ENCODE peak calls at places on chromosomes 7 and 10, in seven cellular contexts. F is hepatocyte, Q is astrocyte, T is K562, D is H1, M is PC-3, R is fibroblast of lung. B is an unnamed sample.

GRCh38 chr7:112182749-112183148 is 23.4 kb downstream of the DOCK4 start:
- DNase-seq in F (peak; percentile 14), Q (no peak), T (no peak), D (no peak), M (no peak), R (no peak), B (no peak)

GRCh38 chr10:66045859-66046258 is 880.0 kb upstream of the LRRTM3 start:
- DNase-seq in F (no peak), Q (no peak), T (no peak), D (no peak), M (peak; percentile 28), R (no peak), B (no peak)

GRCh38 chr10:73894245-73894971 is 16.5 kb upstream of the PLAU start:
- DNase-seq in F (no peak), Q (peak; percentile 97), T (no peak), D (no peak), M (peak; percentile 100), R (peak; percentile 98), B (no peak)

GRCh38 chr7:88759216-88759955 is at the start of gene ZNF804B:
- DNase-seq in F (peak; percentile 34), Q (no peak), T (no peak), D (peak; percentile 34), M (no peak), R (no peak), B (no peak)

GRCh38 chr10:9437131-9437530 is 1382.6 kb downstream of the GATA3 start:
- DNase-seq in F (peak; percentile 10), Q (peak; percentile 56), T (no peak), D (no peak), M (no peak), R (peak; percentile 69), B (no peak)

GRCh38 chr10:28566458-28566857 is 33.5 kb downstream of the WAC start:
- DNase-seq in F (no peak), Q (no peak), T (no peak), D (no peak), M (no peak), R (no peak), B (no peak)

GRCh38 chr10:75187961-75188426 is 22.6 kb upstream of the VDAC2 start:
- DNase-seq in F (peak; percentile 75), Q (peak; percentile 43), T (peak; percentile 46), D (peak; percentile 56), M (peak; percentile 99), R (peak; percentile 56), B (peak; percentile 77)

GRCh38 chr7:70241776-70242175 is 643.5 kb downstream of the AUTS2 start:
- DNase-seq in F (no peak), Q (no peak), T (no peak), D (no peak), M (no peak), R (no peak), B (no peak)

GRCh38 chr10:104309980-104310978 is 28.0 kb downstream of the ITPRIP start:
- DNase-seq in F (no peak), Q (peak; percentile 81), T (no peak), D (no peak), M (peak; percentile 77), R (peak; percentile 87), B (no peak)

GRCh38 chr10:7425691-7426090 is 14.9 kb upstream of the SFMBT2 start:
- DNase-seq in F (no peak), Q (no peak), T (no peak), D (no peak), M (no peak), R (no peak), B (no peak)

GRCh38 chr10:103661198-103661950 is 167.9 kb downstream of the NEURL1 start:
- DNase-seq in F (peak; percentile 83), Q (peak; percentile 81), T (no peak), D (peak; percentile 56), M (no peak), R (peak; percentile 88), B (no peak)

GRCh38 chr7:5553298-5553877 is 129.8 kb upstream of the TNRC18 start:
- DNase-seq in F (peak; percentile 55), Q (no peak), T (peak; percentile 54), D (no peak), M (peak; percentile 25), R (no peak), B (no peak)

GRCh38 chr7:111990597-111990996 is 215.6 kb downstream of the DOCK4 start:
- DNase-seq in F (no peak), Q (no peak), T (no peak), D (no peak), M (no peak), R (no peak), B (no peak)

GRCh38 chr7:157368955-157369354 is 32.2 kb downstream of the DNAJB6 start:
- DNase-seq in F (no peak), Q (no peak), T (no peak), D (no peak), M (no peak), R (no peak), B (no peak)

GRCh38 chr7:138979988-138980574 is 1.1 kb downstream of the KIAA1549 start:
- DNase-seq in F (no peak), Q (peak; percentile 29), T (no peak), D (no peak), M (peak; percentile 34), R (peak; percentile 45), B (no peak)

GRCh38 chr10:93719901-93720300 is 17.5 kb upstream of the FRA10AC1 start:
- DNase-seq in F (no peak), Q (no peak), T (no peak), D (no peak), M (no peak), R (no peak), B (no peak)

GRCh38 chr7:36852017-36852416 is 127.7 kb upstream of the AOAH start:
- DNase-seq in F (no peak), Q (no peak), T (no peak), D (no peak), M (no peak), R (no peak), B (no peak)

GRCh38 chr10:121152033-121152432 is 300.9 kb downstream of the WDR11 start:
- DNase-seq in F (no peak), Q (no peak), T (no peak), D (peak; percentile 3), M (no peak), R (no peak), B (no peak)

GRCh38 chr7:4188646-4189045 is 493.4 kb upstream of the FOXK1 start:
- DNase-seq in F (no peak), Q (peak; percentile 12), T (no peak), D (no peak), M (no peak), R (peak; percentile 21), B (no peak)
- H3K4me2 ChIP-seq in F (peak overlapping the region; percentile 47), Q (peak overlapping the region; percentile 51), T (no peak overlapping the region), D (no peak overlapping the region), M (peak overlapping the region; percentile 65), R (no peak overlapping the region), B (no peak overlapping the region)

DNA sequence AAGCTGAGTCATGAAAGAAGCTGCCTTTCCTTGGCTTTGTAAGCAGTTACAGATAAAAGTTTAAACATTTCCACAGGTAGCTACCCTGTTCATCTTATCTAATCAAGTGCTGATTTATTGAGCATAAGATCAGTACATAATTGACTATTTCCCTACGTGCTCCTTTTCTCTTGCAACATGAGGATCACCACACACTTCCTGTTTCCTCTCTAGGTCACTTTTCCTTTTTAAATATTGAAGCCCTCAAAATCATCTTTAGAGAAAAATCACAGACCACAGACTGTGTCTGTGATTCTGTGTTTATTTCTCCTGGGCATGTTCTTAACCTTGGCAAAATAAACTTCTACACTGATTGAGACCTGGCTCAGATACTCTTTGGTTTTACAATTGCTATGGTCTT is 69.5 kb downstream of the ZNF37A start:
- DNase-seq in F (no peak), Q (no peak), T (no peak), D (no peak), M (no peak), R (no peak), B (no peak)
- H3K9me3 ChIP-seq in F (peaks cover 8% of the 10 kb centered on the region), Q (peaks cover 11% of the 10 kb centered on the region), T (no peaks in the 10 kb centered on the region), D (peaks cover 74% of the 10 kb centered on the region), M (peaks cover 11% of the 10 kb centered on the region), R (no peaks in the 10 kb centered on the region), B (no peaks in the 10 kb centered on the region)

GRCh38 chr7:154650275-154650674 is 352.6 kb downstream of the PAXIP1 start:
- DNase-seq in F (no peak), Q (no peak), T (no peak), D (no peak), M (no peak), R (no peak), B (no peak)
- H3K4me3 ChIP-seq in F (no peak overlapping the region), Q (no peak overlapping the region), T (no peak overlapping the region), D (no peak overlapping the region), M (no peak overlapping the region), R (no peak overlapping the region), B (no peak overlapping the region)

GRCh38 chr10:114795039-114795438 is 26.5 kb upstream of the FHIP2A start:
- DNase-seq in F (no peak), Q (peak; percentile 6), T (no peak), D (no peak), M (no peak), R (peak; percentile 10), B (no peak)

DNA sequence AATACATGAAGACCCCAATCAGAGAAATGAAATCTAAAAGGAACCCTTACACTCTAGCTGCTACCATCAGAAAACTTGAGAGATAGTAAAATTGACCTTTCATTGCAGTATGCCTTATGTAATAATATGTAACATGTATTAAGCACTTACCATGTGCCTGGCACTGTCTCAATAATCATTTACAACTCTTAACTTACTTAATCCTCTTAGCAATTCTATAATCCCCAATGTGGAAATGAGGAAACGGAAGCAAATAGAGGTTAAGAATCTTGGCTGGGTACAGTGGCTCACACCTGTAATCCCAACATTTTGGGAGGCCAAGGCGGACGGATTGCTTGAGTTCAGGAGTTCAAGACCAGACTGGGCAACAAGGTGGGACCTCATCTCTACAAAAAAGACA is 29.8 kb upstream of the FHIP2A start:
- DNase-seq in F (no peak), Q (no peak), T (no peak), D (no peak), M (no peak), R (no peak), B (no peak)
- H3K4me2 ChIP-seq in F (no peak overlapping the region), Q (no peak overlapping the region), T (no peak overlapping the region), D (no peak overlapping the region), M (no peak overlapping the region), R (no peak overlapping the region), B (no peak overlapping the region)

GRCh38 chr10:81865581-81865980 is 9.4 kb upstream of the NRG3 start:
- DNase-seq in F (no peak), Q (no peak), T (no peak), D (no peak), M (no peak), R (no peak), B (no peak)
- H3K9me3 ChIP-seq in F (no peaks in the 10 kb centered on the region), Q (no peaks in the 10 kb centered on the region), T (no peaks in the 10 kb centered on the region), D (peaks cover 12% of the 10 kb centered on the region), M (no peaks in the 10 kb centered on the region), R (no peaks in the 10 kb centered on the region), B (no peaks in the 10 kb centered on the region)

GRCh38 chr10:48634984-48635557 is 30.2 kb upstream of the ARHGAP22 start:
- DNase-seq in F (no peak), Q (no peak), T (no peak), D (no peak), M (no peak), R (no peak), B (no peak)
- H3K4me3 ChIP-seq in F (no peak overlapping the region), Q (no peak overlapping the region), T (no peak overlapping the region), D (no peak overlapping the region), M (no peak overlapping the region), R (no peak overlapping the region), B (no peak overlapping the region)

GRCh38 chr7:85630904-85631582 is 444.2 kb upstream of the SEMA3D start:
- DNase-seq in F (no peak), Q (no peak), T (no peak), D (no peak), M (peak; percentile 12), R (peak; percentile 2), B (no peak)
- H3K4me2 ChIP-seq in F (no peak overlapping the region), Q (no peak overlapping the region), T (no peak overlapping the region), D (no peak overlapping the region), M (no peak overlapping the region), R (no peak overlapping the region), B (no peak overlapping the region)